ENCODE peak calls at places on chromosomes 13 and 19, in four cellular contexts. H, A, U and G are unnamed samples.

GRCh38 chr13:52879950-52880650 is 31.7 kb upstream of the PCDH8 start:
- DNase-seq in H (no peak), A (no peak), U (no peak), G (no peak)

GRCh38 chr19:46100344-46100743 is 24.1 kb downstream of the IGFL3 start:
- DNase-seq in H (no peak), A (no peak), U (no peak), G (no peak)

GRCh38 chr19:9523885-9524474 is 14.5 kb downstream of the ZNF426 start:
- DNase-seq in H (no peak), A (peak), U (no peak), G (no peak)

GRCh38 chr19:33300016-33300981 is 2.0 kb downstream of the CEBPA start:
- DNase-seq in H (no peak), A (no peak), U (no peak), G (no peak)

GRCh38 chr13:76928456-76928855 is 19.9 kb upstream of the ACOD1 start:
- DNase-seq in H (no peak), A (no peak), U (no peak), G (no peak)

GRCh38 chr19:27742041-27742440 is 1470.9 kb downstream of the UQCRFS1 start:
- DNase-seq in H (no peak), A (no peak), U (no peak), G (no peak)

GRCh38 chr19:11182994-11183393 is 14.4 kb downstream of the KANK2 start:
- DNase-seq in H (no peak), A (no peak), U (no peak), G (no peak)

GRCh38 chr13:73578251-73578875 is 519.6 kb downstream of the KLF5 start:
- DNase-seq in H (no peak), A (peak), U (no peak), G (no peak)

GRCh38 chr13:94305463-94305862 is 174.0 kb downstream of the DCT start:
- DNase-seq in H (no peak), A (peak), U (no peak), G (no peak)

GRCh38 chr19:10625003-10625761 is at the start of gene SLC44A2:
- DNase-seq in H (no peak), A (peak), U (no peak), G (no peak)

GRCh38 chr19:756232-756631 is 5.3 kb downstream of the MISP start:
- DNase-seq in H (no peak), A (peak), U (no peak), G (no peak)

GRCh38 chr19:2338055-2338615 is 9.7 kb downstream of the SPPL2B start:
- DNase-seq in H (no peak), A (no peak), U (no peak), G (no peak)

GRCh38 chr13:101346161-101346560 is 70.1 kb downstream of the NALCN start:
- DNase-seq in H (no peak), A (peak), U (no peak), G (no peak)

GRCh38 chr13:80379245-80379644 is 38.3 kb upstream of the SPRY2 start:
- DNase-seq in H (no peak), A (peak), U (no peak), G (no peak)

GRCh38 chr13:113982296-113982661 is 8.4 kb upstream of the C13orf46 start:
- DNase-seq in H (no peak), A (no peak), U (no peak), G (no peak)

GRCh38 chr19:50198431-50199253 is 4.8 kb upstream of the MYH14 start:
- DNase-seq in H (no peak), A (no peak), U (no peak), G (no peak)

GRCh38 chr13:92317066-92317465 is 909.5 kb upstream of the GPC6 start:
- DNase-seq in H (no peak), A (peak), U (no peak), G (no peak)

GRCh38 chr19:37594982-37595382 is 306 bp downstream of the ZNF540 start:
- DNase-seq in H (peak), A (no peak), U (peak), G (peak)

GRCh38 chr19:37977992-37978391 is 71.0 kb downstream of the SIPA1L3 start:
- DNase-seq in H (no peak), A (peak), U (no peak), G (no peak)

GRCh38 chr19:38020331-38020730 is 113.3 kb downstream of the SIPA1L3 start:
- DNase-seq in H (no peak), A (no peak), U (no peak), G (no peak)